ENCODE peak calls at places on chromosome 18, in ten cellular contexts. D is uterus, G is A549, P is GM12878, E is tibial nerve, C is heart left ventricle, U is GM12892, T is gastrocnemius medialis, H is K562, J is suprapubic skin. Q is an unnamed sample.

GRCh38 chr18:65567372-65567771 is 183.4 kb upstream of the CDH7 start:
- DNase-seq in D (no peak), G (no peak), P (no peak), E (no peak), C (no peak), U (no peak), T (no peak), H (no peak), J (no peak), Q (no peak)

GRCh38 chr18:76430636-76431035 is 64.4 kb downstream of the ZNF516 start:
- DNase-seq in D (no peak), G (no peak), P (no peak), E (no peak), C (no peak), U (no peak), T (no peak), H (no peak), J (no peak), Q (no peak)

GRCh38 chr18:76816127-76816526 is 6.2 kb upstream of the ZNF236 start:
- DNase-seq in D (no peak), G (no peak), P (no peak), E (no peak), C (no peak), U (no peak), T (no peak), H (no peak), J (no peak), Q (no peak)

GRCh38 chr18:29181151-29181901 is 1004.4 kb upstream of the CDH2 start:
- DNase-seq in D (peak), G (no peak), P (no peak), E (no peak), C (no peak), U (no peak), T (no peak), H (no peak), J (no peak), Q (no peak)

GRCh38 chr18:58189008-58189407 is 145.0 kb downstream of the NEDD4L start:
- DNase-seq in D (no peak), G (no peak), P (no peak), E (no peak), C (no peak), U (no peak), T (no peak), H (no peak), J (no peak), Q (no peak)

GRCh38 chr18:48321121-48321520 is 88.1 kb downstream of the ZBTB7C start:
- DNase-seq in D (no peak), G (no peak), P (no peak), E (no peak), C (no peak), U (no peak), T (no peak), H (no peak), J (no peak), Q (no peak)

GRCh38 chr18:57164401-57164800 is 17.5 kb downstream of the BOD1L2 start:
- DNase-seq in D (no peak), G (no peak), P (no peak), E (no peak), C (no peak), U (no peak), T (no peak), H (no peak), J (no peak), Q (no peak)

GRCh38 chr18:69261436-69261835 is 139.3 kb upstream of the DOK6 start:
- DNase-seq in D (no peak), G (no peak), P (no peak), E (no peak), C (no peak), U (no peak), T (no peak), H (no peak), J (no peak), Q (no peak)

GRCh38 chr18:10417191-10417590 is 37.2 kb upstream of the APCDD1 start:
- DNase-seq in D (no peak), G (no peak), P (no peak), E (no peak), C (no peak), U (no peak), T (no peak), H (no peak), J (no peak), Q (no peak)

GRCh38 chr18:60389314-60389713 is 16.7 kb upstream of the MC4R start:
- DNase-seq in D (no peak), G (no peak), P (no peak), E (no peak), C (no peak), U (no peak), T (no peak), H (no peak), J (no peak), Q (no peak)

GRCh38 chr18:32469190-32469611 is 1.5 kb downstream of the GAREM1 start:
- DNase-seq in D (peak), G (peak), P (no peak), E (no peak), C (peak), U (no peak), T (peak), H (no peak), J (no peak), Q (no peak)

GRCh38 chr18:48590678-48591077 is 51.8 kb downstream of the CTIF start:
- DNase-seq in D (no peak), G (peak), P (no peak), E (no peak), C (no peak), U (no peak), T (no peak), H (no peak), J (no peak), Q (no peak)

GRCh38 chr18:7523772-7524171 is 43.3 kb upstream of the PTPRM start:
- DNase-seq in D (no peak), G (no peak), P (no peak), E (no peak), C (no peak), U (no peak), T (no peak), H (no peak), J (no peak), Q (no peak)

GRCh38 chr18:42712065-42712464 is 403.4 kb downstream of the RIT2 start:
- DNase-seq in D (no peak), G (no peak), P (no peak), E (no peak), C (no peak), U (no peak), T (no peak), H (no peak), J (no peak), Q (no peak)

GRCh38 chr18:42707080-42707479 is 408.4 kb downstream of the RIT2 start:
- DNase-seq in D (no peak), G (no peak), P (no peak), E (no peak), C (no peak), U (no peak), T (no peak), H (no peak), J (no peak), Q (no peak)

GRCh38 chr18:42706029-42706608 is 409.4 kb downstream of the RIT2 start:
- DNase-seq in D (no peak), G (no peak), P (no peak), E (no peak), C (no peak), U (no peak), T (no peak), H (no peak), J (no peak), Q (no peak)

GRCh38 chr18:42706618-42707017 is 408.9 kb downstream of the RIT2 start:
- DNase-seq in D (no peak), G (no peak), P (no peak), E (no peak), C (no peak), U (no peak), T (no peak), H (no peak), J (peak), Q (no peak)
- TF ChIP-seq POLR2A in D (no peak), G (no peak), P (no peak), E (no peak), C (no peak), U (no peak), T (no peak), H (no peak), J (no peak), Q (no peak)

GRCh38 chr18:47150029-47150823 is at the start of gene HDHD2:
- DNase-seq in D (peak), G (peak), P (no peak), E (peak), C (peak), U (peak), T (peak), H (peak), J (peak), Q (peak)
- TF ChIP-seq POLR2A in D (peak), G (peak), P (peak), E (peak), C (peak), U (peak), T (peak), H (peak), J (peak), Q (peak)

GRCh38 chr18:22558945-22559385 is 141.2 kb upstream of the CTAGE1 start:
- DNase-seq in D (peak), G (peak), P (no peak), E (no peak), C (peak), U (no peak), T (peak), H (peak), J (no peak), Q (no peak)
- TF ChIP-seq POLR2A in D (no peak), G (no peak), P (no peak), E (no peak), C (peak), U (no peak), T (no peak), H (no peak), J (no peak), Q (no peak)

DNA sequence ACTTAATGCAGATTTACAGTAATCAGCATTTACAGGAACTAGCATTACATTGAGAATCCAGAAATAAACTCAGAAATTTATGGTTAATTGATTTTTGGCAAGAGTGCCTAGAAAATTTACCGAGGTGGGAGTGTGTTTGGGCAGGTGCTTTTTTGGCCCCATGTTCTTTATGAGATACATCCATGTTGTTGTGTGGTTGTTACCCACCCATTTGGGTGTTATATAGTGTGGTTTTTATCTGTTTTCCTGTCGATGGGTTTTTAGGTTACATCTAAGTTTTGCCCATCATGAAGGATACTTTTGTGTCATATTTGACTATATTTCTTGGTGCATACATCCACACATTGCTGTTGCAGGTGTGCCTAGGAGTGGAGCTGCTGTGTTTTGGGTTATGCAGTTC is 82.0 kb downstream of the ATP9B start:
- DNase-seq in D (no peak), G (no peak), P (no peak), E (no peak), C (no peak), U (no peak), T (no peak), H (no peak), J (no peak), Q (no peak)
- TF ChIP-seq POLR2A in D (no peak), G (no peak), P (no peak), E (no peak), C (no peak), U (no peak), T (no peak), H (no peak), J (no peak), Q (no peak)

DNA sequence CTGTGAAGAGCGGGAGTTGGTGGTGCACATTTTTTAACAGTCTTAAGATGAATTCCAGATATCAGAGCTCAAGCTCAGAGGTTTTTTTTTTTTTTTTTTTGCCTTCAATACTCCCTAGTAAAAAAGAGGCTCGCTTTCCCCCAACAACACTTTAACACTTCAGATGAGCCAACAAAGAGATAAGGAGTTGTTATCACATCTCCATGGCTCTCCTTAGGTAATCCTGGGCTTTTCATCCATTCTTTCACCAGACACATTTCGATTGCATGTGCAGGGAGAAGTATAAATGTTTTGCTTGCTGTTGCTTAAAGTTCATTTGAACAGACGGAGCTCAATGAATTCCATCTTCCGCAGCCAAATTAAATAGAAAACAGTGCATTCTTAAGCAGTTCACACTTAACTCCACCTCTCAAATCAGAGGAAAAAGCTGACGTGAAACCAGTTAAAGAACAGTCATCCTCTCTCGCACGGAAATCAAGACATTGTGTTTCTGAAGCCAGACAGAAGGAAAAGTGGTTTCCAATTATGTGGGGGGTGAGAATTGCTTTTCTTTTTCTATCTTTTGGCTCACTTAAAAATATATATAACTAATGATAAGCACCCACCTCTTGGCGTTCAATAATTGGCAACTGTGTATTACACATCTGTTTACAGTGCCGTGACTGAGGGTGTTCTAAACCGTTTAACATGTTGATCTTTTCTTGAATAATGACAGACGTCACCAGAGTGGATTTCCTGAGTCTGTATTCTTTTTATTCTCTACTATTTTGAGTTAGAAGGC is 118.2 kb downstream of the ZNF521 start:
- DNase-seq in D (no peak), G (no peak), P (no peak), E (no peak), C (no peak), U (no peak), T (no peak), H (no peak), J (no peak), Q (no peak)
- TF ChIP-seq POLR2A in D (no peak), G (no peak), P (no peak), E (no peak), C (no peak), U (no peak), T (no peak), H (no peak), J (peak), Q (no peak)

GRCh38 chr18:12679183-12679786 is 21.4 kb upstream of the SPIRE1 start:
- DNase-seq in D (peak), G (no peak), P (no peak), E (no peak), C (peak), U (no peak), T (peak), H (no peak), J (no peak), Q (no peak)
- TF ChIP-seq POLR2A in D (no peak), G (peak), P (no peak), E (peak), C (peak), U (no peak), T (peak), H (no peak), J (peak), Q (no peak)

GRCh38 chr18:80033181-80034067 is 810 bp upstream of the RBFA start:
- DNase-seq in D (no peak), G (peak), P (no peak), E (no peak), C (no peak), U (no peak), T (peak), H (no peak), J (no peak), Q (no peak)
- TF ChIP-seq POLR2A in D (peak), G (peak), P (peak), E (peak), C (peak), U (peak), T (peak), H (peak), J (no peak), Q (no peak)